ENCODE peak calls at places on chromosomes 16 and 17, in four cellular contexts. A, M, O and T are unnamed samples.

GRCh38 chr17:65656390-65657250 is 95.2 kb upstream of the AXIN2 start:
- DNase-seq in A (peak; percentile 56), M (no peak), O (no peak), T (peak; percentile 38)

GRCh38 chr16:73717266-73718057 is 579.2 kb upstream of the PSMD7 start:
- DNase-seq in A (no peak), M (no peak), O (no peak), T (no peak)

GRCh38 chr17:27788919-27789318 is 11.4 kb downstream of the NOS2 start:
- DNase-seq in A (no peak), M (no peak), O (no peak), T (no peak)

GRCh38 chr16:55471448-55472097 is 7.4 kb upstream of the MMP2 start:
- DNase-seq in A (no peak), M (no peak), O (no peak), T (no peak)

GRCh38 chr17:76388966-76389888 is 4.8 kb downstream of the SPHK1 start:
- DNase-seq in A (no peak), M (no peak), O (no peak), T (no peak)

GRCh38 chr17:18261659-18262058 is 1.2 kb downstream of the MIEF2 start:
- DNase-seq in A (no peak), M (no peak), O (no peak), T (no peak)

GRCh38 chr17:83058478-83059167 is 20.8 kb upstream of the METRNL start:
- DNase-seq in A (peak; percentile 33), M (no peak), O (no peak), T (no peak)

GRCh38 chr16:85752511-85753420 is 1.9 kb upstream of the C16orf74 start:
- DNase-seq in A (no peak), M (peak; percentile 32), O (peak; percentile 53), T (no peak)

GRCh38 chr16:12706628-12707027 is 97.1 kb downstream of the CPPED1 start:
- DNase-seq in A (peak; percentile 39), M (no peak), O (no peak), T (no peak)

GRCh38 chr16:77169650-77170236 is 21.2 kb upstream of the MON1B start:
- DNase-seq in A (peak; percentile 62), M (peak; percentile 32), O (peak; percentile 68), T (peak; percentile 40)